ENCODE peak calls at places on chromosomes 2 and 18, in six cellular contexts. P is GM13976; W is NCI-H748 treated with DMSO at 0.1 percent for 48 hours; M is NAMALWA; O is fibroblast of pulmonary artery; R is activated naive CD8-positive, alpha-beta T cell treated with anti-CD3 and anti-CD28 coated beads, Interleukin-2, amount 10 ng/mL, durations not matched to agents 7 days and 5 days. N is an unnamed sample.

GRCh38 chr18:58542426-58543159 is 86.3 kb downstream of the ALPK2 start:
- DNase-seq in O (no peak), W (no peak), M (no peak), R (no peak), P (no peak), N (no peak)

GRCh38 chr18:50410894-50411293 is 36.0 kb downstream of the SKA1 start:
- DNase-seq in R (no peak), W (no peak), O (peak), M (no peak), P (no peak), N (no peak)

GRCh38 chr18:27411911-27412310 is 226.8 kb upstream of the CHST9 start:
- DNase-seq in O (peak), M (no peak), W (no peak), R (no peak), P (no peak), N (no peak)

GRCh38 chr2:207071820-207072219 is 93.9 kb downstream of the KLF7 start:
- DNase-seq in W (no peak), M (peak), O (no peak), R (no peak), P (peak), N (no peak)

GRCh38 chr2:140013556-140014270 is 1233.5 kb upstream of the NXPH2 start:
- DNase-seq in R (no peak), O (no peak), W (no peak), M (no peak), P (no peak), N (no peak)

GRCh38 chr2:60882971-60883753 is 1.8 kb downstream of the REL start:
- DNase-seq in R (peak), W (no peak), O (peak), P (peak), M (peak), N (peak)

GRCh38 chr18:9708882-9709877 is 1.1 kb downstream of the RAB31 start:
- DNase-seq in R (peak), P (peak), W (no peak), O (peak), M (no peak), N (no peak)

GRCh38 chr2:196230051-196230450 is 58.7 kb upstream of the STK17B start:
- DNase-seq in W (no peak), M (no peak), R (peak), O (no peak), P (no peak), N (no peak)

GRCh38 chr2:27059141-27059820 is 7.8 kb downstream of the AGBL5 start:
- DNase-seq in O (peak), W (no peak), R (no peak), M (no peak), P (no peak), N (no peak)

GRCh38 chr2:1997409-1997808 is 253.1 kb upstream of the PXDN start:
- DNase-seq in P (no peak), W (no peak), M (no peak), R (no peak), O (no peak), N (no peak)

GRCh38 chr2:60119778-60120177 is 433.7 kb downstream of the BCL11A start:
- DNase-seq in P (no peak), R (no peak), O (no peak), W (no peak), M (peak), N (no peak)

GRCh38 chr2:179376881-179377280 is 112.2 kb upstream of the SESTD1 start:
- DNase-seq in W (no peak), R (no peak), O (peak), M (no peak), P (no peak), N (no peak)

GRCh38 chr18:6219116-6219717 is 195.5 kb downstream of the L3MBTL4 start:
- DNase-seq in W (peak), R (no peak), P (peak), M (peak), O (peak), N (peak)

GRCh38 chr2:102664439-102665042 is 45.2 kb downstream of the SLC9A2 start:
- DNase-seq in W (no peak), M (no peak), R (no peak), P (peak), O (peak), N (no peak)

GRCh38 chr2:240469239-240469636 is 33.8 kb downstream of the GPC1 start:
- DNase-seq in R (no peak), P (peak), M (no peak), O (no peak), W (no peak), N (no peak)

GRCh38 chr2:177772529-177772928 is 300.0 kb downstream of the PDE11A start:
- DNase-seq in W (no peak), P (peak), R (no peak), M (peak), O (peak), N (peak)

GRCh38 chr2:141105763-141106162 is 1025.1 kb downstream of the LRP1B start:
- DNase-seq in W (no peak), R (no peak), O (no peak), P (no peak), M (no peak), N (no peak)

GRCh38 chr2:10053351-10053750 is 10.0 kb downstream of the KLF11 start:
- DNase-seq in P (no peak), O (no peak), R (no peak), M (no peak), W (no peak), N (no peak)

GRCh38 chr2:176535480-176536113 is 266.4 kb downstream of the MTX2 start:
- DNase-seq in O (no peak), W (peak), R (no peak), P (no peak), M (no peak), N (no peak)

GRCh38 chr18:78939105-78939504 is 40.5 kb upstream of the SALL3 start:
- DNase-seq in M (no peak), P (no peak), R (no peak), W (no peak), O (no peak), N (no peak)

GRCh38 chr2:3142961-3143571 is 234.6 kb downstream of the EIPR1 start:
- DNase-seq in W (no peak), M (no peak), O (no peak), R (no peak), P (no peak), N (no peak)

GRCh38 chr18:42635378-42636048 is 480.0 kb downstream of the RIT2 start:
- DNase-seq in M (peak), W (no peak), R (no peak), P (no peak), O (peak), N (no peak)

GRCh38 chr2:109410021-109410815 is 203.5 kb downstream of the SEPTIN10 start:
- DNase-seq in R (no peak), W (no peak), M (no peak), O (no peak), P (no peak), N (no peak)

GRCh38 chr2:178177066-178177679 is 17.1 kb upstream of the OSBPL6 start:
- DNase-seq in O (peak), M (no peak), W (no peak), P (no peak), R (no peak), N (no peak)

GRCh38 chr2:206274434-206275273 is at the start of gene ZDBF2:
- DNase-seq in O (peak), W (no peak), M (peak), P (peak), R (peak), N (no peak)

GRCh38 chr2:147096671-147097070 is 748.2 kb upstream of the ACVR2A start:
- DNase-seq in W (no peak), R (no peak), M (no peak), O (no peak), P (no peak), N (no peak)

GRCh38 chr18:68679531-68679930 is 35.4 kb downstream of the TMX3 start:
- DNase-seq in R (no peak), O (peak), M (no peak), W (no peak), P (no peak), N (no peak)

GRCh38 chr2:95333888-95334338 is 36.8 kb downstream of the KCNIP3 start:
- DNase-seq in R (no peak), P (no peak), M (no peak), O (peak), W (no peak), N (no peak)